ENCODE peak calls at places on chromosome 15, in nine cellular contexts. K is suprapubic skin, C is left ventricle myocardium inferior, I is fibroblast of lung, N is AG09309, D is fibroblast of the aortic adventitia, T is cardiac fibroblast, Y is hepatocyte, O is pancreas. S is an unnamed sample.

GRCh38 chr15:42608110-42608531 is 32.7 kb downstream of the STARD9 start:
- DNase-seq in K (no peak), C (no peak), I (no peak), N (no peak), D (no peak), T (peak), Y (no peak), O (no peak), S (no peak)

GRCh38 chr15:36161781-36162212 is 417.6 kb upstream of the CDIN1 start:
- DNase-seq in K (no peak), C (peak), I (peak), N (peak), D (peak), T (peak), Y (peak), O (no peak), S (no peak)

GRCh38 chr15:73364070-73364469 is 4.7 kb downstream of the HCN4 start:
- DNase-seq in K (no peak), C (no peak), I (no peak), N (no peak), D (no peak), T (no peak), Y (no peak), O (no peak), S (no peak)

GRCh38 chr15:78492841-78493240 is 14.5 kb upstream of the HYKK start:
- DNase-seq in K (no peak), C (no peak), I (peak), N (peak), D (peak), T (peak), Y (no peak), O (no peak), S (no peak)

GRCh38 chr15:57541805-57542504 is 49.7 kb upstream of the MYZAP start:
- DNase-seq in K (no peak), C (peak), I (peak), N (no peak), D (peak), T (peak), Y (peak), O (peak), S (no peak)

GRCh38 chr15:45587861-45588170 is 637 bp downstream of the BLOC1S6 start:
- DNase-seq in K (no peak), C (no peak), I (no peak), N (no peak), D (no peak), T (no peak), Y (no peak), O (no peak), S (no peak)

GRCh38 chr15:62412634-62413033 is 247.5 kb upstream of the C2CD4B start:
- DNase-seq in K (no peak), C (no peak), I (no peak), N (no peak), D (no peak), T (no peak), Y (no peak), O (no peak), S (no peak)

GRCh38 chr15:63332367-63333078 is 49.1 kb downstream of the CA12 start:
- DNase-seq in K (no peak), C (no peak), I (peak), N (peak), D (peak), T (peak), Y (no peak), O (no peak), S (no peak)

GRCh38 chr15:80179025-80179759 is 26.4 kb downstream of the FAH start:
- DNase-seq in K (no peak), C (no peak), I (peak), N (peak), D (peak), T (peak), Y (no peak), O (no peak), S (no peak)

GRCh38 chr15:88487176-88487795 is 19.8 kb downstream of the MRPS11 start:
- DNase-seq in K (no peak), C (no peak), I (no peak), N (no peak), D (peak), T (no peak), Y (no peak), O (no peak), S (no peak)

GRCh38 chr15:73550190-73550589 is 83.0 kb downstream of the NPTN start:
- DNase-seq in K (no peak), C (no peak), I (no peak), N (no peak), D (no peak), T (no peak), Y (no peak), O (no peak), S (no peak)

GRCh38 chr15:79329186-79329611 is 18.3 kb downstream of the TMED3 start:
- DNase-seq in K (no peak), C (no peak), I (peak), N (no peak), D (peak), T (peak), Y (peak), O (no peak), S (no peak)

GRCh38 chr15:76191539-76192244 is 119.6 kb downstream of the ETFA start:
- DNase-seq in K (no peak), C (no peak), I (no peak), N (no peak), D (no peak), T (no peak), Y (no peak), O (no peak), S (no peak)

GRCh38 chr15:76189106-76189505 is 122.2 kb downstream of the ETFA start:
- DNase-seq in K (no peak), C (no peak), I (no peak), N (no peak), D (no peak), T (no peak), Y (no peak), O (no peak), S (no peak)

GRCh38 chr15:76190070-76190564 is 121.2 kb downstream of the ETFA start:
- DNase-seq in K (no peak), C (no peak), I (no peak), N (no peak), D (no peak), T (no peak), Y (no peak), O (peak), S (no peak)

GRCh38 chr15:76192715-76193114 is 118.6 kb downstream of the ETFA start:
- DNase-seq in K (no peak), C (no peak), I (no peak), N (no peak), D (no peak), T (no peak), Y (no peak), O (no peak), S (no peak)

GRCh38 chr15:76190767-76191538 is 120.3 kb downstream of the ETFA start:
- DNase-seq in K (peak), C (peak), I (peak), N (no peak), D (peak), T (peak), Y (peak), O (peak), S (peak)
- TF ChIP-seq CTCF in K (peak), C (peak), I (peak), N (peak), D (peak), T (peak), Y (peak), O (peak), S (peak)

DNA sequence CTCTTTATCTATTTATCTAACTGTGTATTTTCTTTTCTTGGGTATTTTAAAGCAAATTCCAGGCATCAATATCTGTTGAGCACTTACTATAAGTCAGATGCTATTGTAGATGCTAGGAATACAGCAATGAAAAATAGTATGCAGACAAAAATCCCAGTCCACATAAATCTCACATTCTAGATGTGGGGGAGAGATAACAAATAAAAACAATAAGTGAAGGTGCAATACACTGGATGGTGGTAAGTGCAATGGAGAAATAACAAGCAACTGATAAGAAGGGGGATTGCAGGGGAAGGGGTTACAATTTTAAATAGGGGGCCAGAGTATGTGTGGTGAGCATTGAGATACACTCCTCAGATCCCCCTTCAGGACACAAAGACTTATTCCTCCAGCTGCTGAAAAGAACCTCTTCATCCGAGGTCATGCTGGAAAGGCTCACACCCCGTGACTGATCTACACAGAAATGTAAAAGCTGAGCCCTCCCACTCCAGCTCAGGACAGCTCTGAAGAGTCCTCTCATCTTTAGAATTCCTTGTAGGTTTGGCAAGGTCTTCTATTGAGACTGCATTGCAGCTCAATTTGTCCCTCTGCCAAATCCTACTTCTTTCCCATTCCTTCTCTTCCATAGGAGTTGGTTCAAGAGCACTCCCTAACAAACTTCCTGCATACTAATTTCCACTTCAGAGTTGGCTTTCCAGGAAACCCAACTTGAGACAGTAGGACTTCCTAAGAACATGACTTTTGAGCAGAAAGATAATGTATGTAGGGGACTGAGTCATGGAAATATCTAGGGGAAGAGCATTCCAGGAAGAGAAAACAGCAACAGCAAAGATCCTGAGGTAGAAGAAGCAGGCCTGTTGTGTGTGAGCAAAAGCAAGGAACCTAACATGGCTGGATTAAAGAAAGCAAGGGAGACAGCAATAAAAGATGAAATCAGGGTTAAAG is 8.1 kb upstream of the SCG3 start:
- DNase-seq in K (no peak), C (no peak), I (no peak), N (no peak), D (no peak), T (no peak), Y (no peak), O (no peak), S (no peak)
- TF ChIP-seq CTCF in K (no peak), C (no peak), I (no peak), N (no peak), D (no peak), T (no peak), Y (no peak), O (no peak), S (no peak)

GRCh38 chr15:82809308-82810060 is at the start of gene WHAMM:
- DNase-seq in K (peak), C (peak), I (peak), N (peak), D (peak), T (peak), Y (peak), O (peak), S (peak)
- TF ChIP-seq CTCF in K (no peak), C (peak), I (no peak), N (no peak), D (no peak), T (no peak), Y (peak), O (no peak), S (no peak)

GRCh38 chr15:96322401-96323249 is 7.9 kb upstream of the NR2F2 start:
- DNase-seq in K (no peak), C (no peak), I (peak), N (no peak), D (no peak), T (peak), Y (peak), O (no peak), S (peak)

GRCh38 chr15:96320703-96321421 is 9.6 kb upstream of the NR2F2 start:
- DNase-seq in K (no peak), C (no peak), I (peak), N (no peak), D (no peak), T (no peak), Y (no peak), O (no peak), S (no peak)

GRCh38 chr15:96324192-96324895 is 6.2 kb upstream of the NR2F2 start:
- DNase-seq in K (no peak), C (no peak), I (peak), N (no peak), D (no peak), T (peak), Y (no peak), O (no peak), S (no peak)

GRCh38 chr15:96323250-96324162 is 7.0 kb upstream of the NR2F2 start:
- DNase-seq in K (no peak), C (no peak), I (peak), N (no peak), D (no peak), T (no peak), Y (no peak), O (no peak), S (no peak)

DNA sequence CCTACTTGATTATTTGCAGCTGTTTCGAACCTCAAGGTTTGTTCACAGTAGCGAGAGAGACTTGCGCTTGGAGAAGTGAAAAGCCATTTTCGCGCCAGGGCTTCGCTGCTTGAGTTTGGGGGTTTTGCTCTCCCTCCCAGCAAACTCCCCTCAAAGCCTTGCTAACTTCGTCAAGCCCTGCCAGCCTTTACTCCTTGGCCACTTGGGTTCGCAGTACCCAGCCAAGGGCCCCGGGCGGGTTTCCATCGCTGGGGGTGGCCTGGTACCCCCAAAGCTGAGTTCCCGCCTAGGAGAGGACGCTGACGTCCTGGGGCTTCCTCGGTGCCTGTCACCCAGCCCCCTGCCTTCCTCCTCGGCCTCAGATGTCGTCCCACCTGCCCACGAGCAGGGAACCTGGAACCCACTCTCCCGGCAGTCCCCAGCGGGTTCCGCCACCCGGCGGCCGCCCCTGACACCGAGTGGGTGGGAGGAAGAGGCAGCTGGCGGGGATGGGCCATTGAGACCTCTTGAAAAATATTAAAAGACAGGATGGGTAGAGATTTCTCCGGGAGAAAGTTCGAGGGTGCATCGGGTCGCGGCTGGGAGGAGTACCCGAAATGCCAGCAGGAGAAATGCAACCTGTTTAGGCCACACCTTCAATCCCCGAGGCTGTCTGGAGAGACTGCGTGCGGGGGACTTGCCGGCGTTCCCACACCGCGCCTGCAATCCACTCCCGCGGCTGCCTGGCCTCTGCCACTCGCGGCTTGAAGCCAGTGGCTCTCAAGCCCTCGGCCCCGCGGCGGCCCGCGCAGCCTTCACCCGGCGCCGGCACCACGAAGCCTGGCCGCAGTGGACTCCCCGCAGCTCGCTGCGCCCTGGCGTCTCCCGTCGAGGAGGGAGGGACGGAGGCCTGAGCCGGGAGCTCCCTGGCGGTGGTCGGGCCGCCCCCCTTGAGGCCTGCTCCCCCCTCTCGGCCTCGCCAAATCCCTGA is 8.8 kb upstream of the NR2F2 start:
- DNase-seq in K (no peak), C (no peak), I (peak), N (no peak), D (no peak), T (peak), Y (peak), O (no peak), S (no peak)
- TF ChIP-seq CTCF in K (no peak), C (peak), I (peak), N (no peak), D (no peak), T (peak), Y (peak), O (no peak), S (no peak)

DNA sequence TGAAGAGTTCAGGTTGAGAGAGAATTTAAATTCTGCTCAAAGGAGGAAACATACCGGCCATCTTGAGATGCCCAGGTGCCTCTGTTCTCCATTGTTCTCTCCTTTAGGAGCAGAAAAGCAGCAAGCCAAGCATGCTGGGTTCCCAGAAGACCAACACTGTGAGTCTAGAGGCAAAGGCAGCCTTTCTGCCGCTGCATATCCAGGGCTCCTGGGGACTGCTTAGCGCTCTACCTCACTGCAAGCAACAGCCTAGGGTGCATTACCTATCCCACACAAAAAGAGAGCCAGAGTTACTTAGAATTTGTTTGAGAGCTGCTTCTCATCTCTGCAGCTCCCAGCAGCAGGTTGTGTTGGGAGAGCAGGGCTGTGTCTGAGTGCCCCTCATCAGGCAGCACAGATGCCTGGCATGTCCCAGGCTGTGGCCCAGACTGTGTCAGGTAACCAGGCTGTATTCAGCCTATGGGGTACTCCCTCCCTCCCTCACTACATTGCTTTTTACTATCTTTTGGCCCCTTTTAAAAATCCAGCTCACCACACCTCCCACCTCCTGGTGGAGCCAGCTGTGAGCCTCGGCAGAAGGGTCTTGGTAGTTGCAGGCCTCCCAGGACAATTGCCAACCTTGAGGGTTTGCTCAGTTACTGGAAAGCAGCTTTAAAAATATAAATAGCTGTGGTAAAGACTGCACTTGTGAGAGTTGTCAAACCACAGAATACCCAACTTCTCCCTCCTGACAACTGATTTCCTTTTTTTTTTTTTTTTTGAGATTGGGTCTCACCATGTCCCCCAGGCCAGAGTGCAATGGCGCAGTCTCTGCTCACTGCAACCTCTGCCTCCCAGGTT is 30.2 kb downstream of the BCL2L10 start:
- DNase-seq in K (no peak), C (no peak), I (peak), N (no peak), D (peak), T (peak), Y (no peak), O (no peak), S (no peak)
- TF ChIP-seq CTCF in K (no peak), C (no peak), I (no peak), N (no peak), D (no peak), T (no peak), Y (no peak), O (no peak), S (no peak)

GRCh38 chr15:85760531-85761371 is 34.0 kb downstream of the KLHL25 start:
- DNase-seq in K (no peak), C (no peak), I (no peak), N (no peak), D (no peak), T (no peak), Y (no peak), O (no peak), S (no peak)
- TF ChIP-seq CTCF in K (no peak), C (peak), I (no peak), N (no peak), D (no peak), T (no peak), Y (no peak), O (no peak), S (no peak)

DNA sequence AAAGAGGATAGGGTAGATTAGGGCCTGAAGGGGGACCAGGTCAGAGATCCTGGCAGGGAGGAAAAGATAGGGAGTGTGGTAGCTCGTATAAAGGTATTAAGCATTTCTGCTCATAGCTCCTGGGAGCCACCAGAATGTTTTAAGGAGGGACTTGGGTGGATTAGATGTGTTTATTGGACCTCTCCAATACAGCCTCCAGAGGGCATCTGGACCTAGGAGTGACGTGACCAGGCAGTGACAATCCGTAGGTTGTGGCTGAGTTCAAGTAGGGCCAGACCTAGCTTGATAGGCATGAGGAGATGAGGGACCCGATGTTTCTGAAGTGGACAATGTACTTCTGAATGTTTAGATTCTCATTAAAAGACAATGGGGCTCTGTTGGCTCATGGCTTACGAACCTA is 435.2 kb downstream of the MCTP2 start:
- DNase-seq in K (no peak), C (no peak), I (no peak), N (no peak), D (no peak), T (no peak), Y (no peak), O (no peak), S (no peak)
- TF ChIP-seq CTCF in K (no peak), C (no peak), I (no peak), N (no peak), D (no peak), T (no peak), Y (no peak), O (no peak), S (no peak)

DNA sequence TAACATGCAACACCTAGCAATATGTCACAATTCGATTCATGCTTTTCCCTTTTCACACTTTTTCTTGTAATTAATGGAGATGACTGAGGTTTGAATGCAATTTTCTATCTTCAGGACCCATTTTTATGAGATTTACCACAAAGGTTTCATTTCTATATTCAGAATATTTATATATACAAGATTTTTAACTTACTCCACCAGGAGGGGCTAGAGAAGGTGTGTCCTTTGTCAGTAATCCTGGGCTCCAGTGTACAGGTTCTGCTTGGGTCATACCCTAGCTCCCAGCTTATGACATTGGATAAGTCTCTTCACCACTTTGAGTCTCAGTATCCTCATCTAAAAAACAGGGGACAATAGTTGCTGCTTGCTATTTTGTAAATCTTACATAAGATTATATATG is 95.7 kb upstream of the SLC24A5 start:
- DNase-seq in K (no peak), C (no peak), I (no peak), N (no peak), D (peak), T (no peak), Y (no peak), O (no peak), S (no peak)
- TF ChIP-seq CTCF in K (no peak), C (no peak), I (peak), N (no peak), D (no peak), T (no peak), Y (peak), O (no peak), S (no peak)

GRCh38 chr15:99703603-99704443 is 29.4 kb downstream of the LYSMD4 start:
- DNase-seq in K (no peak), C (no peak), I (peak), N (peak), D (peak), T (peak), Y (peak), O (peak), S (no peak)
- TF ChIP-seq CTCF in K (peak), C (peak), I (peak), N (peak), D (peak), T (peak), Y (peak), O (peak), S (peak)